ENCODE peak calls at places on chromosome 17, in six cellular contexts. O is stimulated activated naive CD8-positive, alpha-beta T cell treated with anti-CD3 and anti-CD28 coated beads, Interleukin-15, amount 100 ng/mL, for 72 hours; G is activated T-cell treated with anti-CD3 and anti-CD28 coated beads, Interleukin-2, amount 50 U/mL, for 4 hours; R is body of pancreas; N is activated CD4-positive, CD25-positive, alpha-beta regulatory T cell treated with anti-CD3 and anti-CD28 coated beads, Interleukin-2, amount 50 U/mL, for 24 hours; U is activated naive CD4-positive, alpha-beta T cell treated with anti-CD3 and anti-CD28 coated beads, Interleukin-2, amount 50 U/mL, for 72 hours. S is an unnamed sample.

GRCh38 chr17:77246110-77247047 is 105.6 kb downstream of the SEC14L1 start:
- ATAC-seq in N (peak), O (peak), R (peak), U (peak), G (peak), S (no peak)

GRCh38 chr17:27339836-27340550 is 46.1 kb downstream of the WSB1 start:
- ATAC-seq in O (peak), R (no peak), N (peak), G (peak), U (peak), S (no peak)

GRCh38 chr17:55215711-55216110 is 49.0 kb upstream of the HLF start:
- ATAC-seq in R (no peak), G (no peak), U (no peak), N (no peak), O (no peak), S (no peak)

GRCh38 chr17:3474212-3474611 is 1.6 kb upstream of the ASPA start:
- ATAC-seq in U (no peak), O (no peak), N (no peak), G (no peak), R (peak), S (no peak)

GRCh38 chr17:36118477-36119353 is 15.1 kb downstream of the CCL4 start:
- ATAC-seq in O (no peak), N (no peak), R (no peak), U (no peak), G (no peak), S (no peak)

GRCh38 chr17:45022288-45022648 is 29.2 kb downstream of the DCAKD start:
- ATAC-seq in U (no peak), G (peak), N (no peak), O (no peak), R (peak), S (peak)

GRCh38 chr17:29847118-29847517 is 82.9 kb downstream of the SSH2 start:
- ATAC-seq in N (no peak), O (no peak), G (no peak), R (no peak), U (no peak), S (no peak)

GRCh38 chr17:79732804-79733691 is 2.3 kb downstream of the ENPP7 start:
- ATAC-seq in R (peak), N (no peak), U (no peak), O (no peak), G (no peak), S (no peak)

GRCh38 chr17:17603178-17603894 is 11.8 kb upstream of the PEMT start:
- ATAC-seq in R (no peak), O (no peak), U (no peak), N (no peak), G (no peak), S (no peak)

GRCh38 chr17:61276806-61277205 is 122.8 kb upstream of the TBX2 start:
- ATAC-seq in O (no peak), N (no peak), U (no peak), R (no peak), G (no peak), S (no peak)

GRCh38 chr17:170130-170654 is 11.3 kb downstream of the DOC2B start:
- ATAC-seq in O (no peak), U (no peak), R (no peak), G (no peak), N (no peak), S (no peak)

GRCh38 chr17:80870401-80870800 is 121.2 kb upstream of the CHMP6 start:
- ATAC-seq in U (peak), R (no peak), G (peak), O (peak), N (peak), S (no peak)

GRCh38 chr17:21171309-21171922 is 42.5 kb downstream of the TMEM11 start:
- ATAC-seq in G (no peak), N (no peak), U (peak), O (peak), R (no peak), S (no peak)

GRCh38 chr17:4124994-4125393 is 17.8 kb downstream of the ZZEF1 start:
- ATAC-seq in O (no peak), U (no peak), R (no peak), N (no peak), G (no peak), S (no peak)

GRCh38 chr17:17724307-17724921 is 43.2 kb downstream of the RAI1 start:
- ATAC-seq in G (no peak), O (peak), R (peak), N (no peak), U (peak), S (no peak)

GRCh38 chr17:49647256-49647585 is 30.7 kb downstream of the SPOP start:
- ATAC-seq in G (no peak), O (peak), R (no peak), U (peak), N (peak), S (peak)

GRCh38 chr17:57985675-57985974 is 2.4 kb downstream of the VEZF1 start:
- ATAC-seq in R (no peak), O (no peak), U (no peak), N (no peak), G (no peak), S (no peak)

GRCh38 chr17:20966869-20967268 is 75.9 kb downstream of the USP22 start:
- ATAC-seq in U (no peak), N (no peak), O (peak), G (no peak), R (no peak), S (no peak)

GRCh38 chr17:71975331-71975801 is 145.5 kb upstream of the SOX9 start:
- ATAC-seq in O (no peak), N (no peak), U (no peak), G (no peak), R (peak), S (peak)

GRCh38 chr17:81608605-81609004 is 28.3 kb downstream of the NPLOC4 start:
- ATAC-seq in O (no peak), R (no peak), U (no peak), G (no peak), N (no peak), S (no peak)

GRCh38 chr17:29060475-29060874 is 17.5 kb downstream of the PIPOX start:
- ATAC-seq in U (peak), G (no peak), O (no peak), R (no peak), N (no peak), S (no peak)

S was measured in gastroesophageal sphincter.